ENCODE peak calls at places on chromosome 16, in nine cellular contexts. I is stimulated activated naive CD4-positive, alpha-beta T cell; Z is DMS79 treated with DMSO at 0.1 percent for 48 hours; C is hypothalamus; M is RCC 7860; O is HFFc6; L is stimulated activated CD4-positive, alpha-beta T cell treated with anti-CD3 and anti-CD28 coated beads, Interleukin-1b, Interleukin-23, amount 100 ng/mL, for 24 hours; E is EL; X is heart left ventricle. H is an unnamed sample.

GRCh38 chr16:81530814-81531213 is 86.2 kb downstream of the CMIP start:
- DNase-seq in I (no peak), Z (no peak), C (no peak), M (no peak), O (no peak), L (no peak), E (no peak), X (no peak), H (no peak)

GRCh38 chr16:68070811-68071546 is 14.2 kb upstream of the NFATC3 start:
- DNase-seq in I (no peak), Z (no peak), C (no peak), M (no peak), O (no peak), L (no peak), E (no peak), X (no peak), H (no peak)

GRCh38 chr16:66746682-66747081 is 4.7 kb downstream of the DYNC1LI2 start:
- DNase-seq in I (no peak), Z (no peak), C (no peak), M (no peak), O (no peak), L (no peak), E (no peak), X (no peak), H (no peak)

GRCh38 chr16:71295950-71296349 is 6.7 kb upstream of the CMTR2 start:
- DNase-seq in I (no peak), Z (no peak), C (no peak), M (no peak), O (no peak), L (no peak), E (no peak), X (no peak), H (no peak)

GRCh38 chr16:30986129-30986991 is 1.4 kb downstream of the HSD3B7 start:
- DNase-seq in I (no peak), Z (no peak), C (no peak), M (no peak), O (no peak), L (no peak), E (no peak), X (no peak), H (no peak)

GRCh38 chr16:51723016-51723724 is 572.1 kb upstream of the SALL1 start:
- DNase-seq in I (no peak), Z (no peak), C (no peak), M (no peak), O (no peak), L (no peak), E (no peak), X (no peak), H (no peak)

GRCh38 chr16:55622930-55623561 is 32.7 kb upstream of the SLC6A2 start:
- DNase-seq in I (no peak), Z (no peak), C (no peak), M (no peak), O (no peak), L (no peak), E (no peak), X (no peak), H (peak)

GRCh38 chr16:26795184-26795583 is 271.5 kb upstream of the C16orf82 start:
- DNase-seq in I (no peak), Z (no peak), C (no peak), M (no peak), O (no peak), L (no peak), E (no peak), X (no peak), H (no peak)

GRCh38 chr16:832652-833336 is 32.3 kb upstream of the GNG13 start:
- DNase-seq in I (no peak), Z (no peak), C (no peak), M (no peak), O (no peak), L (no peak), E (no peak), X (no peak), H (no peak)

GRCh38 chr16:78813917-78814316 is 714.5 kb downstream of the WWOX start:
- DNase-seq in I (no peak), Z (no peak), C (no peak), M (no peak), O (no peak), L (no peak), E (no peak), X (no peak), H (no peak)

GRCh38 chr16:69848635-69849545 is 86.8 kb downstream of the WWP2 start:
- DNase-seq in I (no peak), Z (no peak), C (peak), M (no peak), O (peak), L (no peak), E (peak), X (peak), H (no peak)

GRCh38 chr16:67441289-67441753 is 10.4 kb downstream of the HSD11B2 start:
- DNase-seq in I (no peak), Z (peak), C (no peak), M (no peak), O (no peak), L (no peak), E (no peak), X (peak), H (no peak)

GRCh38 chr16:19242987-19243386 is 42.5 kb upstream of the CLEC19A start:
- DNase-seq in I (no peak), Z (no peak), C (no peak), M (no peak), O (no peak), L (no peak), E (no peak), X (no peak), H (no peak)

GRCh38 chr16:57235128-57236092 is 9.6 kb upstream of the ARL2BP start:
- DNase-seq in I (no peak), Z (peak), C (no peak), M (peak), O (peak), L (no peak), E (peak), X (no peak), H (no peak)

GRCh38 chr16:84277244-84277823 is 17.3 kb upstream of the WFDC1 start:
- DNase-seq in I (peak), Z (peak), C (peak), M (peak), O (peak), L (peak), E (peak), X (peak), H (peak)

GRCh38 chr16:75792781-75793180 is 66.5 kb upstream of the CPHXL start:
- DNase-seq in I (no peak), Z (no peak), C (no peak), M (no peak), O (no peak), L (no peak), E (no peak), X (no peak), H (no peak)

GRCh38 chr16:72939247-72939646 is 108.7 kb downstream of the ZFHX3 start:
- DNase-seq in I (no peak), Z (no peak), C (no peak), M (peak), O (peak), L (no peak), E (no peak), X (peak), H (peak)

GRCh38 chr16:17350212-17350611 is 120.5 kb downstream of the XYLT1 start:
- DNase-seq in I (no peak), Z (no peak), C (no peak), M (no peak), O (peak), L (no peak), E (peak), X (no peak), H (peak)

GRCh38 chr16:27286446-27286845 is 17.9 kb upstream of the NSMCE1 start:
- DNase-seq in I (no peak), Z (no peak), C (no peak), M (peak), O (peak), L (no peak), E (peak), X (peak), H (peak)

GRCh38 chr16:17432902-17433576 is 37.7 kb downstream of the XYLT1 start:
- DNase-seq in I (no peak), Z (no peak), C (no peak), M (no peak), O (no peak), L (no peak), E (no peak), X (no peak), H (no peak)

GRCh38 chr16:4103741-4104140 is 12.5 kb downstream of the ADCY9 start:
- DNase-seq in I (no peak), Z (no peak), C (no peak), M (no peak), O (no peak), L (no peak), E (no peak), X (no peak), H (no peak)

GRCh38 chr16:85089485-85089884 is 22.8 kb downstream of the CIBAR2 start:
- DNase-seq in I (no peak), Z (no peak), C (no peak), M (no peak), O (peak), L (no peak), E (no peak), X (no peak), H (peak)

GRCh38 chr16:1613728-1614225 is 1.6 kb downstream of the CRAMP1 start:
- DNase-seq in I (peak), Z (no peak), C (no peak), M (no peak), O (no peak), L (no peak), E (peak), X (no peak), H (peak)

GRCh38 chr16:20622498-20622870 is 46.3 kb upstream of the ACSM2B start:
- DNase-seq in I (no peak), Z (no peak), C (no peak), M (no peak), O (no peak), L (no peak), E (no peak), X (no peak), H (no peak)

GRCh38 chr16:15403392-15403995 is 7.9 kb downstream of the MPV17L start:
- DNase-seq in I (no peak), Z (no peak), C (no peak), M (no peak), O (no peak), L (no peak), E (no peak), X (no peak), H (peak)

GRCh38 chr16:67555795-67556212 is 6.5 kb upstream of the CTCF start:
- DNase-seq in I (no peak), Z (no peak), C (no peak), M (peak), O (peak), L (no peak), E (peak), X (no peak), H (no peak)

GRCh38 chr16:70688266-70688742 is 2.5 kb upstream of the MTSS2 start:
- DNase-seq in I (no peak), Z (no peak), C (peak), M (no peak), O (peak), L (no peak), E (peak), X (peak), H (no peak)

GRCh38 chr16:10036951-10037350 is 145.3 kb downstream of the GRIN2A start:
- DNase-seq in I (no peak), Z (no peak), C (no peak), M (peak), O (no peak), L (no peak), E (no peak), X (no peak), H (no peak)

GRCh38 chr16:11563493-11564040 is 23.2 kb downstream of the LITAF start:
- DNase-seq in I (no peak), Z (no peak), C (no peak), M (no peak), O (no peak), L (no peak), E (no peak), X (no peak), H (no peak)